ENCODE peak calls at places on chromosomes 11 and 22, in seven cellular contexts. One of them, this sample, is unnamed.

GRCh38 chr11:2827792-2828191 is 57.8 kb downstream of the CDKN1C start:
- DNase-seq in coronary artery: no peak
- DNase-seq in small intestine: no peak
- DNase-seq in brain microvascular endothelial cell: no peak
- DNase-seq in AG04450: no peak
- DNase-seq in body of pancreas: no peak
- DNase-seq in transverse colon: no peak
- DNase-seq in this sample: no peak

GRCh38 chr22:35551549-35552177 is 11.0 kb downstream of the RASD2 start:
- DNase-seq in coronary artery: no peak
- DNase-seq in small intestine: no peak
- DNase-seq in brain microvascular endothelial cell: no peak
- DNase-seq in AG04450: no peak
- DNase-seq in body of pancreas: no peak
- DNase-seq in transverse colon: no peak
- DNase-seq in this sample: no peak

GRCh38 chr11:83697518-83697917 is 411.4 kb upstream of the CCDC90B start:
- DNase-seq in coronary artery: no peak
- DNase-seq in small intestine: no peak
- DNase-seq in brain microvascular endothelial cell: no peak
- DNase-seq in AG04450: no peak
- DNase-seq in body of pancreas: no peak
- DNase-seq in transverse colon: no peak
- DNase-seq in this sample: no peak

GRCh38 chr11:47376543-47377371 is 1.6 kb downstream of the SPI1 start:
- DNase-seq in coronary artery: no peak
- DNase-seq in small intestine: no peak
- DNase-seq in brain microvascular endothelial cell: no peak
- DNase-seq in AG04450: no peak
- DNase-seq in body of pancreas: no peak
- DNase-seq in transverse colon: peak
- DNase-seq in this sample: peak

GRCh38 chr11:118911880-118912741 is 13.6 kb downstream of the BCL9L start:
- DNase-seq in coronary artery: peak
- DNase-seq in small intestine: peak
- DNase-seq in brain microvascular endothelial cell: peak
- DNase-seq in AG04450: peak
- DNase-seq in body of pancreas: peak
- DNase-seq in transverse colon: peak
- DNase-seq in this sample: no peak

GRCh38 chr22:31496735-31497146 is 405 bp downstream of the SFI1 start:
- DNase-seq in coronary artery: peak
- DNase-seq in small intestine: no peak
- DNase-seq in brain microvascular endothelial cell: peak
- DNase-seq in AG04450: no peak
- DNase-seq in body of pancreas: no peak
- DNase-seq in transverse colon: peak
- DNase-seq in this sample: peak

GRCh38 chr11:60970369-60970774 is 1.1 kb upstream of the CD6 start:
- DNase-seq in coronary artery: no peak
- DNase-seq in small intestine: peak
- DNase-seq in brain microvascular endothelial cell: peak
- DNase-seq in AG04450: no peak
- DNase-seq in body of pancreas: peak
- DNase-seq in transverse colon: peak
- DNase-seq in this sample: no peak

GRCh38 chr22:32920032-32920628 is 118.6 kb downstream of the TIMP3 start:
- DNase-seq in coronary artery: peak
- DNase-seq in small intestine: no peak
- DNase-seq in brain microvascular endothelial cell: no peak
- DNase-seq in AG04450: peak
- DNase-seq in body of pancreas: peak
- DNase-seq in transverse colon: peak
- DNase-seq in this sample: no peak

GRCh38 chr11:75386912-75387311 is 12.4 kb upstream of the RPS3 start:
- DNase-seq in coronary artery: no peak
- DNase-seq in small intestine: peak
- DNase-seq in brain microvascular endothelial cell: no peak
- DNase-seq in AG04450: no peak
- DNase-seq in body of pancreas: no peak
- DNase-seq in transverse colon: peak
- DNase-seq in this sample: no peak

GRCh38 chr11:95698939-95699562 is 90.5 kb downstream of the FAM76B start:
- DNase-seq in coronary artery: no peak
- DNase-seq in small intestine: no peak
- DNase-seq in brain microvascular endothelial cell: no peak
- DNase-seq in AG04450: no peak
- DNase-seq in body of pancreas: no peak
- DNase-seq in transverse colon: no peak
- DNase-seq in this sample: no peak

GRCh38 chr22:19127329-19128008 is 3.6 kb upstream of the TSSK2 start:
- DNase-seq in coronary artery: no peak
- DNase-seq in small intestine: no peak
- DNase-seq in brain microvascular endothelial cell: no peak
- DNase-seq in AG04450: no peak
- DNase-seq in body of pancreas: peak
- DNase-seq in transverse colon: peak
- DNase-seq in this sample: no peak

GRCh38 chr11:355581-356458 is 13.5 kb upstream of the B4GALNT4 start:
- DNase-seq in coronary artery: peak
- DNase-seq in small intestine: peak
- DNase-seq in brain microvascular endothelial cell: peak
- DNase-seq in AG04450: peak
- DNase-seq in body of pancreas: peak
- DNase-seq in transverse colon: peak
- DNase-seq in this sample: peak

GRCh38 chr11:352456-353180 is 16.7 kb upstream of the B4GALNT4 start:
- DNase-seq in coronary artery: no peak
- DNase-seq in small intestine: no peak
- DNase-seq in brain microvascular endothelial cell: no peak
- DNase-seq in AG04450: no peak
- DNase-seq in body of pancreas: no peak
- DNase-seq in transverse colon: no peak
- DNase-seq in this sample: no peak

GRCh38 chr11:350723-351255 is 18.5 kb upstream of the B4GALNT4 start:
- DNase-seq in coronary artery: no peak
- DNase-seq in small intestine: no peak
- DNase-seq in brain microvascular endothelial cell: no peak
- DNase-seq in AG04450: no peak
- DNase-seq in body of pancreas: no peak
- DNase-seq in transverse colon: no peak
- DNase-seq in this sample: no peak

GRCh38 chr11:351411-351810 is 17.9 kb upstream of the B4GALNT4 start:
- DNase-seq in coronary artery: no peak
- DNase-seq in small intestine: no peak
- DNase-seq in brain microvascular endothelial cell: no peak
- DNase-seq in AG04450: no peak
- DNase-seq in body of pancreas: no peak
- DNase-seq in transverse colon: no peak
- DNase-seq in this sample: no peak

DNA sequence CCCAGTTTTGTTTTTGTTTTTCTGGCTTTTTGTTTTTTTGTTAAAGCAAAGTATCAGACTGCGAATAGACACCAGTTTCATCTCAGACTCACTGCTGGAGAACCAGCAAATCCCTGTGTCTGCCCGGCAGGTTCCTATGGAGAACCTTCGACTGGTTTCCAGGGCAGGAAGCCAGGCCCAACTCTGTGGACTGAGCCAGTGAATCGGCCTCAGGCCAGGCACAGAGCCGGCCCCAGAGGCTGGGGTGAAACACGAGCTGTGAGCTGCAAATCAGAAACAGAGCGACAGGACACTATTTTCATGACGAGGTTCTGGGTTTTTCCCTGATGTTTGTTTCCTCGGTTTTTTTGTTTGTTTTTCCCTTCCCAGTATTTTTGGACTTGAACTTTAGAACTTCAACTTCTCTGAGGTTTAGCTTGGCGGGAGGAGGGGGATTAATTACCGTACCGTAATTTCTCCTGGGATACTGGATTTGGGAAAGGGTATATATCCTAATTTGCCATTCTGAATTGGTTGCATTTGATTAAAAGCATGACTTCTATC is 15.9 kb upstream of the B4GALNT4 start:
- DNase-seq in coronary artery: peak
- DNase-seq in small intestine: no peak
- DNase-seq in brain microvascular endothelial cell: peak
- DNase-seq in AG04450: peak
- DNase-seq in body of pancreas: peak
- DNase-seq in transverse colon: peak
- DNase-seq in this sample: peak
- H3K27ac ChIP-seq in coronary artery: peak
- H3K27ac ChIP-seq in small intestine: no peak
- H3K27ac ChIP-seq in brain microvascular endothelial cell: no peak
- H3K27ac ChIP-seq in AG04450: peak
- H3K27ac ChIP-seq in body of pancreas: peak
- H3K27ac ChIP-seq in transverse colon: peak
- H3K27ac ChIP-seq in this sample: peak

GRCh38 chr11:124762624-124763155 is 600 bp upstream of the ESAM start:
- DNase-seq in coronary artery: no peak
- DNase-seq in small intestine: peak
- DNase-seq in brain microvascular endothelial cell: no peak
- DNase-seq in AG04450: no peak
- DNase-seq in body of pancreas: peak
- DNase-seq in transverse colon: peak
- DNase-seq in this sample: no peak

GRCh38 chr11:124762077-124762623 is at the start of gene ESAM:
- DNase-seq in coronary artery: no peak
- DNase-seq in small intestine: peak
- DNase-seq in brain microvascular endothelial cell: no peak
- DNase-seq in AG04450: no peak
- DNase-seq in body of pancreas: peak
- DNase-seq in transverse colon: peak
- DNase-seq in this sample: no peak

GRCh38 chr11:124760806-124761205 is 1.3 kb downstream of the ESAM start:
- DNase-seq in coronary artery: no peak
- DNase-seq in small intestine: no peak
- DNase-seq in brain microvascular endothelial cell: no peak
- DNase-seq in AG04450: no peak
- DNase-seq in body of pancreas: no peak
- DNase-seq in transverse colon: no peak
- DNase-seq in this sample: no peak

GRCh38 chr11:124760205-124760652 is 1.9 kb downstream of the ESAM start:
- DNase-seq in coronary artery: no peak
- DNase-seq in small intestine: no peak
- DNase-seq in brain microvascular endothelial cell: no peak
- DNase-seq in AG04450: no peak
- DNase-seq in body of pancreas: no peak
- DNase-seq in transverse colon: no peak
- DNase-seq in this sample: no peak

GRCh38 chr11:124761301-124762021 is 629 bp downstream of the ESAM start:
- DNase-seq in coronary artery: no peak
- DNase-seq in small intestine: no peak
- DNase-seq in brain microvascular endothelial cell: no peak
- DNase-seq in AG04450: no peak
- DNase-seq in body of pancreas: no peak
- DNase-seq in transverse colon: no peak
- DNase-seq in this sample: no peak
- H3K27ac ChIP-seq in coronary artery: peak
- H3K27ac ChIP-seq in small intestine: no peak
- H3K27ac ChIP-seq in brain microvascular endothelial cell: no peak
- H3K27ac ChIP-seq in AG04450: no peak
- H3K27ac ChIP-seq in body of pancreas: peak
- H3K27ac ChIP-seq in transverse colon: peak
- H3K27ac ChIP-seq in this sample: peak

DNA sequence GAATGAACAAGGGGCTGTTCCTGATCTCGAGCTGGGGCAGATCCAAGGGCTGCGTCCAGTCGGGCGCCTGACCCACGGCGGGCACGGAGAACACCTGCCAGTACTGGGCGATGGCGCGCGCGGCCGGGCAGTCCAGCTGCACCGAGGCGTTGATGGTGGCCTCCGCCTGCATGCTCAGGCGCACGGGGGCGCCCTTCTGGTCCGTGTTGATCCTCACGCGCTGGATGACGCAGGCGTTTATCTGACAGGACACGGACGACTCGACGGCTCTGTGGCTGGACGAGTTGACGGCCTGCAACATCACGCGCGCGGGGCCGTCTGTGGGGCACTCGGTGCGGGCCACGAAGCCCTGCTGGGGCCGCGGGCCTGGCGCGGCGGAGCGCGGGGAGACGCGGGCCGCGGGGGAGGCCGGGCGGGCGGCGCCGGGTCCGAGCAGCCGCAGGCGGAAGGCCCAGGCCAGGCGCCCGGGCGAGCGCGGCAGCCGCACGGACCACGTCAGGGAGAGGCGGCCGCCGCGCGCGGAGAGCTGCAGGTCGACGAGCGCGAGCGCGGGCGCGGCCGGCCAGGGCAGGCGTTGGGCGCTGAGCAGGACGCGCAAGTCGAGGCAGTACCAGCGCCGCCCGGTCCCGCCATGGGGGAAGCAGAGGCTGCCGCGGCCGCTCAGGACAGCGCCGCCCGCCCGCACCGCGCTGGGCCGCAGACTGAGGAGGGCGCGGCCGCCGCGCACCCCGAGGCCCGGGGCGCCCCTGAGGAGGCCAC is 515 bp downstream of the PKDREJ start:
- DNase-seq in coronary artery: no peak
- DNase-seq in small intestine: peak
- DNase-seq in brain microvascular endothelial cell: peak
- DNase-seq in AG04450: no peak
- DNase-seq in body of pancreas: peak
- DNase-seq in transverse colon: peak
- DNase-seq in this sample: peak
- H3K27ac ChIP-seq in coronary artery: no peak
- H3K27ac ChIP-seq in small intestine: peak
- H3K27ac ChIP-seq in brain microvascular endothelial cell: no peak
- H3K27ac ChIP-seq in AG04450: no peak
- H3K27ac ChIP-seq in body of pancreas: no peak
- H3K27ac ChIP-seq in transverse colon: peak
- H3K27ac ChIP-seq in this sample: no peak

GRCh38 chr11:73649206-73649605 is 2.8 kb downstream of the PLEKHB1 start:
- DNase-seq in coronary artery: no peak
- DNase-seq in small intestine: no peak
- DNase-seq in brain microvascular endothelial cell: no peak
- DNase-seq in AG04450: no peak
- DNase-seq in body of pancreas: no peak
- DNase-seq in transverse colon: no peak
- DNase-seq in this sample: no peak

GRCh38 chr11:73645972-73646631 is at the start of gene PLEKHB1:
- DNase-seq in coronary artery: no peak
- DNase-seq in small intestine: no peak
- DNase-seq in brain microvascular endothelial cell: no peak
- DNase-seq in AG04450: no peak
- DNase-seq in body of pancreas: no peak
- DNase-seq in transverse colon: no peak
- DNase-seq in this sample: no peak

GRCh38 chr11:73645570-73645969 is 811 bp upstream of the PLEKHB1 start:
- DNase-seq in coronary artery: no peak
- DNase-seq in small intestine: no peak
- DNase-seq in brain microvascular endothelial cell: no peak
- DNase-seq in AG04450: no peak
- DNase-seq in body of pancreas: no peak
- DNase-seq in transverse colon: no peak
- DNase-seq in this sample: no peak

GRCh38 chr11:73648629-73649046 is 2.3 kb downstream of the PLEKHB1 start:
- DNase-seq in coronary artery: no peak
- DNase-seq in small intestine: no peak
- DNase-seq in brain microvascular endothelial cell: no peak
- DNase-seq in AG04450: no peak
- DNase-seq in body of pancreas: no peak
- DNase-seq in transverse colon: no peak
- DNase-seq in this sample: peak

GRCh38 chr11:73647459-73648100 is 1.2 kb downstream of the PLEKHB1 start:
- DNase-seq in coronary artery: peak
- DNase-seq in small intestine: peak
- DNase-seq in brain microvascular endothelial cell: peak
- DNase-seq in AG04450: peak
- DNase-seq in body of pancreas: peak
- DNase-seq in transverse colon: peak
- DNase-seq in this sample: peak
- H3K27ac ChIP-seq in coronary artery: no peak
- H3K27ac ChIP-seq in small intestine: no peak
- H3K27ac ChIP-seq in brain microvascular endothelial cell: no peak
- H3K27ac ChIP-seq in AG04450: no peak
- H3K27ac ChIP-seq in body of pancreas: peak
- H3K27ac ChIP-seq in transverse colon: peak
- H3K27ac ChIP-seq in this sample: peak